ENCODE peak calls at places on chromosome 16, in four cellular contexts. T is fibroblast of lung, W is tibial nerve, Z is MM.1S. L is an unnamed sample. For H3K9me3, the result is how much of the 10 kb centered on the place peaks cover.

GRCh38 chr16:30031477-30031918 is 427 bp upstream of the TLCD3B start:
- DNase-seq in T (no peak), W (no peak), Z (no peak), L (no peak)

GRCh38 chr16:29848420-29849297 is 14.4 kb downstream of the CDIPT start:
- DNase-seq in T (peak), W (peak), Z (peak), L (peak)

GRCh38 chr16:66605177-66605999 is 884 bp downstream of the CMTM3 start:
- DNase-seq in T (peak), W (peak), Z (no peak), L (no peak)

GRCh38 chr16:68265078-68265925 is 976 bp downstream of the SLC7A6 start:
- DNase-seq in T (peak), W (peak), Z (peak), L (peak)

GRCh38 chr16:24001706-24002105 is 165.9 kb downstream of the PRKCB start:
- DNase-seq in T (no peak), W (no peak), Z (no peak), L (no peak)

GRCh38 chr16:84526794-84527485 is 22.5 kb upstream of the MEAK7 start:
- DNase-seq in T (peak), W (no peak), Z (no peak), L (no peak)

GRCh38 chr16:3819175-3819527 is 61.4 kb downstream of the CREBBP start:
- DNase-seq in T (no peak), W (no peak), Z (no peak), L (no peak)

GRCh38 chr16:8931864-8932263 is 31.8 kb downstream of the USP7 start:
- DNase-seq in T (peak), W (peak), Z (peak), L (peak)

GRCh38 chr16:82655315-82655714 is 28.5 kb downstream of the CDH13 start:
- DNase-seq in T (peak), W (no peak), Z (no peak), L (peak)

GRCh38 chr16:84277244-84277823 is 17.3 kb upstream of the WFDC1 start:
- DNase-seq in T (peak), W (peak), Z (peak), L (peak)

GRCh38 chr16:64153718-64154117 is 968.1 kb downstream of the CDH11 start:
- DNase-seq in T (peak), W (no peak), Z (no peak), L (no peak)

GRCh38 chr16:68275611-68276191 is 11.4 kb downstream of the SLC7A6 start:
- DNase-seq in T (no peak), W (no peak), Z (peak), L (no peak)

GRCh38 chr16:84209989-84210388 is 19.0 kb downstream of the ADAD2 start:
- DNase-seq in T (peak), W (no peak), Z (no peak), L (no peak)

GRCh38 chr16:48576927-48577326 is 33.1 kb downstream of the N4BP1 start:
- DNase-seq in T (peak), W (no peak), Z (no peak), L (no peak)

GRCh38 chr16:50697881-50698767 is 4.7 kb downstream of the NOD2 start:
- DNase-seq in T (peak), W (no peak), Z (peak), L (no peak)

GRCh38 chr16:48745541-48745940 is 135.6 kb upstream of the N4BP1 start:
- DNase-seq in T (no peak), W (no peak), Z (no peak), L (no peak)

GRCh38 chr16:50166511-50167500 is 13.7 kb downstream of the TENT4B start:
- DNase-seq in T (peak), W (no peak), Z (no peak), L (no peak)

GRCh38 chr16:48393843-48394703 is 8.9 kb upstream of the SIAH1 start:
- DNase-seq in T (peak), W (peak), Z (no peak), L (no peak)

GRCh38 chr16:10601444-10602401 is 21.3 kb upstream of the EMP2 start:
- DNase-seq in T (no peak), W (no peak), Z (no peak), L (no peak)

GRCh38 chr16:3520398-3520797 is 19.6 kb downstream of the CLUAP1 start:
- DNase-seq in T (peak), W (no peak), Z (no peak), L (no peak)

GRCh38 chr16:51440096-51440495 is 289.0 kb upstream of the SALL1 start:
- DNase-seq in T (no peak), W (no peak), Z (no peak), L (no peak)

GRCh38 chr16:63938661-63939060 is 1183.2 kb downstream of the CDH11 start:
- DNase-seq in T (peak), W (no peak), Z (no peak), L (no peak)

GRCh38 chr16:56793504-56793903 is 63.6 kb downstream of the NUP93 start:
- DNase-seq in T (no peak), W (no peak), Z (peak), L (no peak)

GRCh38 chr16:51710930-51711563 is 560.0 kb upstream of the SALL1 start:
- DNase-seq in T (no peak), W (no peak), Z (no peak), L (no peak)

GRCh38 chr16:11309895-11310633 is 28.9 kb upstream of the PRM1 start:
- DNase-seq in T (no peak), W (no peak), Z (peak), L (no peak)

GRCh38 chr16:63361032-63361624 is 1324.9 kb upstream of the CDH8 start:
- DNase-seq in T (peak), W (peak), Z (peak), L (no peak)

GRCh38 chr16:81445143-81445922 is 725 bp downstream of the CMIP start:
- DNase-seq in T (peak), W (no peak), Z (peak), L (peak)

DNA sequence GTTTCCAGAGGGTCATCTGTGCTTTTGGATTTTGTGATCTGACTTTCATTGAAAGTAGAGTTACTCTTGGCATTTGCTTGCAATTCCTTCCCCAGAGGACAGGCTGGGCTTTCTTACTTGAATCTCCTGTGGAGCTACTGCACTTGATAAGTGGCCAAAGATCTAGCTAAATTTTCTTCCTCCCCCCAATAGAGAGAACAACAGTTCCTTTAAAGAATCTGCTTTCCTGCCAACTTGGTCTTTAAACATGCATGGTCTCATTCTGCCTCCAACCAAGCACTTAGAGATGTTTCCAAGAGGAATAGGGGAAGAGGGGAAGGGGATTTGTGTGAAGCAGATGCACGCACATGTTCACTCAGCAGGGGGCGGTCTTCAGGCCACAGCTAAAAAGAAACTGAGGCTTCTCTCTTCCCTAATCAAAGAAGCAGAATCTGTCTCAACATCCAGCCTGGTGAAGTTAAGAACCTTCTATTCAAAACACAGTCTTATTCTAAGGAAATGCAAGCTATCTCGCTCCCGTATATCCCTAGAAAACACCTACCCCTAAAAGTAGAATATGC is 229.6 kb downstream of the ZFHX3 start:
- DNase-seq in T (peak), W (no peak), Z (no peak), L (no peak)
- TF ChIP-seq CTCF in T (peak), W (no peak), Z (no peak), L (no peak)

DNA sequence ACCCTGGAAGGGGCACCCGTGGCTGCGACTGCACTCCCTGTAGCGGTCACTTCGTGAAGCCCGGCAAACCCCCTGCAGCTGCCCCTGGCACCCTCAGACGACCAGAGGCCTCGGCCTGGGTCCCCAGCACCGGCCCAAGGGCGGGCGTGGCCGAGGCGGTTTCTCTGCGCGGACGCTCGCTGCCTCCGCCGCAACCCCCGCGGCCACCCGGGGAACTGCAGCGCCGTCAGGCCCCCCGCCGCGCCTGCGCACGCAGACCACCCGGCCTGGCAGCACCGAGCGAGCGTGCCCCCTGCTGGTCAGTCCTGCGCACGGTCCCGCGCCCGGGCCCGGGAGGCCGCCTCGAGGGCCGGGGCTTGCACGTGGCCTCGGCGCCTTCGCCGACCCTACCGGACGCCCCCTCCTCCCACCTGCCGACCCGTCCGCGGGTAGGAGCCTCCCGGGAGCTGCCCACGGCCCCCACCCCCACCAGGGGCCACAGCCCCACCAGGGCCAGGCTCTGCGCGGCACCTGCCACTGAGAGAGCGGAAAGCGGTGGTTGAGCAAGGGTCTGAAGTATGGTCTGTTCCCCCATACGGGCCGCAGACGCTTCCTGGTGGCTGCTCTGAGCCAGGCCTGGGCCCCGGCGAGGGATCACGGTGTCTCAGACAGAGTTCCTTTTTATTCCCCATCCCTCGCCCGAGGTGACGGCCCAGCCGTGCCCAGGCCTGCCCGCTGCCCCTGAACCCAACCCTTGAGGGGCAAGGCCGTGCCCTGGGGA is 11.5 kb upstream of the HS3ST6 start:
- DNase-seq in T (peak), W (peak), Z (peak), L (peak)
- H3K27ac ChIP-seq in T (no peak), W (peak), Z (no peak), L (no peak)

DNA sequence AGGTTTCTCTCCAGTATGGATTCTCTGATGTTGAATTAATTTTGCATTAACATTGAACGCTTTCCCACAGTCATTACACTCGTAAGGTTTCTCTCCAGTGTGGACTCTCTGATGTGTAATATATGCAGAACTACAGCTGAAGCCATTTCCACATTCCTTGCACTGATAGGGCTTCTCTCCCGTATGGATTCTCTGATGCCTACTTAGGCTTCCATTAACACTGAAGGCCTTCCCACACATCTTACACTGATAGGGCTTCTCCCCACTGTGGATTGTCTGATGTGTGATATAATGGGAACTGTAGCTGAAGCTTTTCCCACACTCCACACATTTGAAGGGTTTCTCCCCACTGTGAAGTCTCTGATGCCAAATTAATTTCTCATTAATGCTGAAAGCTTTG is 7.2 kb upstream of the TLE7 start:
- DNase-seq in T (no peak), W (no peak), Z (no peak), L (no peak)
- H3K9me3 ChIP-seq in T (under half), W (half or more), Z (under half), L (half or more)

GRCh38 chr16:85565340-85565739 is 47.8 kb upstream of the GSE1 start:
- DNase-seq in T (no peak), W (no peak), Z (no peak), L (no peak)

GRCh38 chr16:85563031-85563430 is 50.1 kb upstream of the GSE1 start:
- DNase-seq in T (no peak), W (no peak), Z (no peak), L (no peak)

GRCh38 chr16:85562102-85562786 is 50.9 kb upstream of the GSE1 start:
- DNase-seq in T (no peak), W (no peak), Z (no peak), L (no peak)

GRCh38 chr16:85564277-85565051 is 48.7 kb upstream of the GSE1 start:
- DNase-seq in T (no peak), W (no peak), Z (no peak), L (no peak)

GRCh38 chr16:85563515-85564276 is 49.4 kb upstream of the GSE1 start:
- DNase-seq in T (no peak), W (peak), Z (no peak), L (no peak)
- TF ChIP-seq CTCF in T (peak), W (peak), Z (no peak), L (no peak)

GRCh38 chr16:19639986-19640421 is 78.0 kb downstream of the KNOP1 start:
- DNase-seq in T (peak), W (no peak), Z (no peak), L (peak)

GRCh38 chr16:19636436-19637267 is 81.1 kb downstream of the VPS35L start:
- DNase-seq in T (no peak), W (no peak), Z (no peak), L (no peak)
- H3K27ac ChIP-seq in T (no peak), W (peak), Z (no peak), L (no peak)

GRCh38 chr16:35214840-35215239 is 1755.4 kb downstream of the TP53TG3F start:
- DNase-seq in T (no peak), W (no peak), Z (no peak), L (no peak)

GRCh38 chr16:35208001-35208935 is 1748.9 kb downstream of the TP53TG3F start:
- DNase-seq in T (no peak), W (no peak), Z (no peak), L (no peak)

GRCh38 chr16:35215287-35215686 is 1755.9 kb downstream of the TP53TG3F start:
- DNase-seq in T (no peak), W (no peak), Z (no peak), L (no peak)

GRCh38 chr16:35207059-35207999 is 1747.9 kb downstream of the TP53TG3F start:
- DNase-seq in T (no peak), W (no peak), Z (peak), L (no peak)

GRCh38 chr16:35210681-35211433 is 1751.4 kb downstream of the TP53TG3F start:
- DNase-seq in T (no peak), W (no peak), Z (no peak), L (no peak)
- H3K9me3 ChIP-seq in T (under half), W (under half), Z (under half), L (under half)

DNA sequence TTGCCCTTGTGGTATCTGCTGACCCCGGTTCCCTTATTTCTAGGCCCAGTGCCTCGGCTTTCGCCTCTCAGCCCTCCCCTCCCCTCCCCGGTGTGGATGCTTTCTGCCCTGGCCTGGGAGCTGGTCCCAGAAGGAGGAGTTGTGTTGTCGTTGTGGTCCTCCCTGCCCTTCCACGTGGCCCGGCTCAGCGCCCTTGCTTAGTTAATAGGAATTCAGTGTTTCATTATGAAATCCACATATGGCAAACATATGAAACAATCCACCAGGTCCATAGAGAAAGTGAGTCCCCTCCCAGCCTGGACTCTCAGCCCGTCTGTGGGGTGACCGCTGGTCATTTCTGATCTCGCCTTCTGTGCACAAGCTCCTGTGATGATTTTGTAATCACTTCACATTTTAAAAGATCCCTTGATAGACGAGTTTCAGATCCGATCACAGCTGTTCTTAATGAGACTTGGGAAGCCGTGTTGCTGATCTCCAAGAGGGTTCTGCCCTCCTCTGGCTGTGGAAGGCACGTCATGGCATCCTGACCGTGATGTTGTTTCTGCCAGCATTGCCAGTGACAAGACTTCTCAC is 112.1 kb downstream of the BANP start:
- DNase-seq in T (peak), W (peak), Z (no peak), L (no peak)
- TF ChIP-seq CTCF in T (peak), W (peak), Z (no peak), L (no peak)

GRCh38 chr16:89473136-89473712 is 17.1 kb downstream of the ANKRD11 start:
- DNase-seq in T (peak), W (no peak), Z (no peak), L (no peak)
- H3K27ac ChIP-seq in T (no peak), W (no peak), Z (no peak), L (no peak)

DNA sequence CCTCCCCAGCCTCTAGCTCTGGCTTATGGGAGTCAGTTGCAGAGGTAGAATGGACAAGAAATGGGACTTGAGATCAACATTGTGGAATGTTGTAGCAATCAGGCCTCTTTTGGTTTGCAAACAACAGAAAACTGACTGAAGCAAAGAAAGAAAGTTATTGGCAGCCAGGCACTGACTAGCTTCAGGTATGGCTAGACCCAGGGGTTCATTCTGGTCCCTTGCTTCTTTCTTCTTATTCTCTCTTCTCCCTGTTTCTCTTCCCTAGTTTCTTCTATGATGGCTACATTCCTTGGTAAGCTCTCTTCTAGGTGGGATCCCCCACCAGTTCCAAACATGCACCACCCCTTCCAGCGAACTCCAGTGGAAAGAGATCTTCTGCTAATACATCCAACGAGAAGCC is 154.3 kb downstream of the CPPED1 start:
- DNase-seq in T (no peak), W (no peak), Z (no peak), L (no peak)
- H3K9me3 ChIP-seq in T (under half), W (under half), Z (under half), L (under half)

GRCh38 chr16:28846080-28846932 is at the start of gene TUFM:
- DNase-seq in T (peak), W (peak), Z (peak), L (peak)
- TF ChIP-seq CTCF in T (peak), W (peak), Z (peak), L (peak)